ENCODE peak calls at places on chromosomes 1 and 21, in eight cellular contexts. P is dorsolateral prefrontal cortex, V is DND-41, E is foreskin fibroblast, I is bronchial epithelial cell, T is lung, L is OCI-LY7, O is retinal pigment epithelial cell. B is an unnamed sample.

GRCh38 chr1:17212487-17213121 is 7.7 kb downstream of the PADI1 start:
- DNase-seq in I (peak; percentile 68), E (peak; percentile 78), T (no peak), O (peak; percentile 73), L (no peak), P (no peak), V (peak; percentile 88), B (peak; percentile 87)

GRCh38 chr1:89692601-89693503 is 59.9 kb downstream of the LRRC8C start:
- DNase-seq in E (no peak), O (no peak), V (no peak), T (no peak), I (peak; percentile 13), L (peak; percentile 80), P (no peak), B (no peak)

GRCh38 chr1:20358761-20359263 is 68.1 kb downstream of the VWA5B1 start:
- DNase-seq in E (peak; percentile 70), V (no peak), L (no peak), T (peak; percentile 49), P (no peak), I (no peak), O (no peak), B (no peak)

GRCh38 chr1:33586111-33586510 is 113.7 kb downstream of the ZSCAN20 start:
- DNase-seq in L (no peak), O (no peak), T (no peak), P (no peak), E (peak; percentile 38), V (no peak), I (peak; percentile 48), B (no peak)

GRCh38 chr1:230196077-230196476 is 129.0 kb downstream of the GALNT2 start:
- DNase-seq in O (no peak), E (no peak), L (no peak), P (no peak), I (no peak), T (no peak), V (no peak), B (no peak)

GRCh38 chr1:168227620-168228019 is 1.8 kb downstream of the SFT2D2 start:
- DNase-seq in I (peak; percentile 46), V (no peak), P (no peak), L (no peak), O (peak; percentile 46), E (peak; percentile 28), T (no peak), B (no peak)

GRCh38 chr21:19553930-19554615 is 1150.5 kb upstream of the TMPRSS15 start:
- DNase-seq in E (no peak), V (no peak), T (no peak), I (no peak), L (no peak), P (no peak), O (no peak), B (no peak)

GRCh38 chr1:119779869-119780356 is 11.2 kb upstream of the HMGCS2 start:
- DNase-seq in V (no peak), P (no peak), E (peak; percentile 28), T (peak; percentile 71), I (peak; percentile 45), O (no peak), L (no peak), B (no peak)

GRCh38 chr1:10979483-10979920 is 33.0 kb upstream of the TARDBP start:
- DNase-seq in O (no peak), L (no peak), V (no peak), P (peak; percentile 59), T (no peak), I (no peak), E (no peak), B (no peak)

DNA sequence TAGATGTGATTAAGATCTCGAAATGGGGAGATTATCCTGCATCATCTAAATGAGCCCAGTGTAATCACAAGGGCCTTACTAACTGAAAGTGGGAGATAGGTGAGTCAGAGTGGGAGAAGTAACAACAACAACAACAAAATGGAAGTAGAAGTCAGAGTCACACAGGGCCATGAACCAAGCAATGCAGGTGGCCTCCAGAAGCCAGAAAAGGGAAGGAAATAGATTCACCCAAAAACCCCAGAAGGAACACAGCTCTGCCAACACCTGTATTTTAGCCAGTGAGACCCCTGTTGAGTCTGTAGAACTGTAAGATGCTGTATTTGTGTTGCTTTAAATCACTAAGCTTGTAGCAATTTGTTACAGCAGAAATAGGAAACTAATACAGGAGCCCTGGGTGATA is 4.1 kb downstream of the TAGLN2 start:
- DNase-seq in O (no peak), E (no peak), L (peak; percentile 69), P (no peak), T (no peak), I (no peak), V (no peak), B (no peak)
- H3K4me3 ChIP-seq in O (no peak overlapping the region), E (no peak overlapping the region), L (peak overlapping the region; percentile 94), P (no peak overlapping the region), T (no peak overlapping the region), I (no peak overlapping the region), V (no peak overlapping the region), B (no peak overlapping the region)

GRCh38 chr21:33539612-33540011 is 2.3 kb downstream of the GART start:
- DNase-seq in T (no peak), L (no peak), O (no peak), I (no peak), P (no peak), E (no peak), V (no peak), B (no peak)

GRCh38 chr21:33542640-33543504 is at the start of gene SON:
- DNase-seq in V (peak; percentile 99), I (peak; percentile 96), E (peak; percentile 99), O (peak; percentile 96), T (peak; percentile 98), P (peak; percentile 99), L (peak; percentile 98), B (peak; percentile 98)

GRCh38 chr21:33541105-33541711 is 709 bp downstream of the GART start:
- DNase-seq in V (peak; percentile 25), T (no peak), L (peak; percentile 57), E (peak; percentile 3), P (no peak), O (no peak), I (no peak), B (no peak)

GRCh38 chr21:33541756-33542639 is at the start of gene GART:
- DNase-seq in O (peak; percentile 38), I (peak; percentile 58), L (peak; percentile 88), V (peak; percentile 87), T (peak; percentile 82), E (peak; percentile 74), P (peak; percentile 61), B (peak; percentile 66)

GRCh38 chr21:33540711-33541104 is 1.2 kb downstream of the GART start:
- DNase-seq in E (no peak), V (no peak), I (no peak), P (no peak), T (no peak), O (no peak), L (peak; percentile 7), B (no peak)
- H3K4me3 ChIP-seq in E (peak overlapping the region; percentile 66), V (peak overlapping the region; percentile 71), I (peak overlapping the region; percentile 8), P (no peak overlapping the region), T (no peak overlapping the region), O (peak overlapping the region; percentile 90), L (peak overlapping the region; percentile 99), B (peak overlapping the region; percentile 97)

GRCh38 chr1:110779617-110780016 is 93.3 kb upstream of the CD53 start:
- DNase-seq in V (no peak), T (no peak), O (no peak), L (no peak), E (no peak), P (no peak), I (no peak), B (no peak)

GRCh38 chr1:110781525-110781924 is 91.4 kb upstream of the CD53 start:
- DNase-seq in O (no peak), T (no peak), I (no peak), E (no peak), P (no peak), V (no peak), L (no peak), B (no peak)

GRCh38 chr1:110783292-110783918 is 89.5 kb upstream of the CD53 start:
- DNase-seq in T (peak; percentile 46), V (peak; percentile 68), I (peak; percentile 65), E (peak; percentile 14), P (no peak), O (peak; percentile 2), L (peak; percentile 81), B (peak; percentile 82)

GRCh38 chr1:110778821-110779220 is 94.1 kb upstream of the CD53 start:
- DNase-seq in O (no peak), E (no peak), V (no peak), L (no peak), P (no peak), I (no peak), T (no peak), B (no peak)

DNA sequence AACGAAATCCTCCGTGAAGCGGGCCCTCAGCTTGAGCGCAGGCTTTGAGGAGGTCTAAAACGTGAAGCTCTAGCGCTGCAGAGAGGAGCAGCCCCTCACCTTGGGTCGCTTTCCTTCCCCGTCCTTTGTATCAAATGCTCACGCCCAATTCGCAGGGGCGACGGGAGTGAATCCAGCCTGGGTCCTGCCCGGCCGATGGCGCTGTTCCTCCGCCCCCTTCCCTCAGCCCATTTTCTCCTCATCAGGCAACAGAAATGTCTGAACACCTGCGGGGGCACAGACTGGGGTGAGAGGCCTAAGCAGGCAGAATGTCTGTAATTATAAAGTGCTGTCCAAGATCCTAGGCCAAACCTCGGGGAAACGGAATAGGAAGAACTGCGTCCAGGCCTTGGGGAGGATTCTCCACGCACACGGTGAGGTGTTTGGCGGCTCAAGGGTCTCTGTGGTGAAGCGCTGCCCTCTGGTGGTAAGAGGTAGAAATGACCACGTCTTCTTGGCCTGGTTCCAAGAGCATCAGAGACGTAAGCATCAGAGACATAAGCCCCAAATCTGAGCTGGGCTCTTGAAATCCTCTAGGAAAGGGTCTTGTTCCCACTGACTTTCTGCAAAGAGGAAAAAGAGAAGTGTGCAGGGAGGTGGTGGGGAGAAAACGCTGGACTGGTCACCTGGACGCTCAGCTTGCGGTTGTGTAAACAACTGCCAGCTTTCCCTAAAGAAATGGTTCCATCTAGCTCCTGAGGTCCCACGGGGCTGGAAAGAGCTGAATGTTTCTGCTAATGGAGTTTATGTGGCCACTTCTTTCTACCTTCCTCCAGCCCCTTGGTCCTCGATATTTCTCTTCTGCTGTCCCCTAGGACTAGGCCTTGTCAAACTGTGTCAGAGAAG is 92.1 kb upstream of the CD53 start:
- DNase-seq in L (peak; percentile 81), O (peak; percentile 15), E (peak; percentile 55), V (peak; percentile 70), I (peak; percentile 65), T (peak; percentile 78), P (peak; percentile 35), B (peak; percentile 85)
- H3K4me3 ChIP-seq in L (no peak overlapping the region), O (no peak overlapping the region), E (no peak overlapping the region), V (no peak overlapping the region), I (no peak overlapping the region), T (no peak overlapping the region), P (no peak overlapping the region), B (no peak overlapping the region)

DNA sequence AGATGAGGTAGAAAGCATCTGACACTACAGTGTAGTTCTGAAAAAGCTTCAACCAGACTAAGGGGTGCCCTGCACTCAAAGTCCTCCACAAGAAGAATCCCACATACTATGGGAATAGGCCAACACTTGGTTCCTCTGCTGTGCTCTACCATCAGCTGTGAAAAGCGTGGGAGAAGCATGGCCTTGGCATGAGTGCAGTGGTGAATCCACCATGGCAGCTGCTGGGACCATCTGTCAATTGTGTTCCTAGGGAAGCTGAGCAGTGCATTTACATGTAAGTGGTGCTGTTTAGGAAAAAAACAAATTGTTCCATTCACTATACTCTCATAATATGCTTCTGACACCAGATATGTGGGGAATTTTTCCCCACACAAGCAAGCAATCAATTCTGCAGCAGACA is 230.9 kb upstream of the CHRM3 start:
- DNase-seq in E (no peak), I (no peak), O (no peak), P (peak; percentile 22), T (no peak), V (no peak), L (no peak), B (no peak)
- H3K4me3 ChIP-seq in E (no peak overlapping the region), I (no peak overlapping the region), O (no peak overlapping the region), P (no peak overlapping the region), T (no peak overlapping the region), V (no peak overlapping the region), L (no peak overlapping the region), B (no peak overlapping the region)

B was measured in Jurkat, Clone E6-1.